ENCODE peak calls at places on chromosomes 11 and 22, in eight cellular contexts. Y is pancreas; O is endodermal cell; F is testis; X is body of pancreas; C is CD4-positive, alpha-beta T cell; A is right lobe of liver; L is stomach. S is an unnamed sample.

GRCh38 chr11:1783725-1784529 is 20.2 kb upstream of the CTSD start:
- DNase-seq in F (no peak), L (no peak), O (no peak), X (no peak), Y (no peak), A (no peak), C (no peak), S (no peak)

GRCh38 chr22:19177164-19178064 is 1.1 kb downstream of the SLC25A1 start:
- DNase-seq in X (no peak), A (peak; percentile 76), C (no peak), L (no peak), O (peak; percentile 54), F (no peak), Y (peak; percentile 80), S (no peak)

GRCh38 chr11:40029406-40029805 is 1430.0 kb downstream of the LRRC4C start:
- DNase-seq in X (no peak), A (no peak), F (peak; percentile 15), O (no peak), C (no peak), Y (no peak), L (peak; percentile 32), S (no peak)

GRCh38 chr11:12324585-12324984 is 52.8 kb upstream of the PARVA start:
- DNase-seq in Y (no peak), C (no peak), O (no peak), A (no peak), F (no peak), L (no peak), X (no peak), S (no peak)

GRCh38 chr22:30185129-30185528 is 61.4 kb downstream of the LIF start:
- DNase-seq in L (no peak), C (no peak), A (no peak), F (no peak), Y (no peak), X (no peak), O (no peak), S (no peak)

GRCh38 chr11:23124249-23124648 is 264.0 kb upstream of the CCDC179 start:
- DNase-seq in A (no peak), X (no peak), F (no peak), C (no peak), O (no peak), L (no peak), Y (no peak), S (no peak)

GRCh38 chr11:111378773-111379499 is at the start of gene POU2AF1:
- DNase-seq in X (no peak), A (no peak), C (peak; percentile 75), Y (no peak), O (no peak), F (no peak), L (no peak), S (peak; percentile 73)

GRCh38 chr11:132943737-132944556 is 588.4 kb downstream of the OPCML start:
- DNase-seq in O (peak; percentile 74), F (peak; percentile 37), C (no peak), Y (peak; percentile 58), X (no peak), A (no peak), L (no peak), S (no peak)

GRCh38 chr22:30828187-30829155 is 133.8 kb downstream of the OSBP2 start:
- DNase-seq in Y (no peak), F (no peak), C (no peak), X (no peak), O (no peak), L (peak; percentile 15), A (no peak), S (no peak)

GRCh38 chr22:17951315-17951714 is 73.0 kb downstream of the MICAL3 start:
- DNase-seq in L (no peak), O (no peak), A (no peak), C (no peak), Y (no peak), X (no peak), F (no peak), S (no peak)

DNA sequence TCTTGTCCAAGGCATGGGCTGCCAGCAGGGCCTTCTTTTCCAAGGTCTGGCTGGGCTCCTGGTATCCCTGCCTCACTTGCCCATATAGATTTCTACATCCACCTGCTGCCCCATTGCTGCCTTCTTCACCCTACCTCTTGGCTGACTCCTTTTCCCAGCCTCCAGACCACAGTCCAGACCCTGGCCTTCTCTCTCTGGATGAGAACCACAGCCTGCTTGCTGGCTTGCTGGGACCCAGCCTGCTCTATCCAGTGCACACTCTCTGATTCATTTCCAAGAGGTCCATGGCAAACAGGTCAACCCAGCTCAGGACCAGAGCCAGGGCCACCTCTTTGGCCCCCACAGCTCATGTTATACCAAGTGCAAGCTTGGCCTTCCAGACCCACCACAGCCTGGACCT is 169.4 kb upstream of the BDNF start:
- DNase-seq in L (no peak), A (no peak), O (no peak), X (no peak), C (no peak), Y (no peak), F (no peak), S (no peak)
- TF ChIP-seq CTCF in L (no peak), A (no peak), O (no peak), X (no peak), C (no peak), Y (no peak), F (no peak), S (no peak)

GRCh38 chr22:26470807-26471206 is 12.8 kb downstream of the HPS4 start:
- DNase-seq in L (no peak), A (no peak), F (no peak), Y (no peak), O (no peak), C (no peak), X (no peak), S (no peak)

GRCh38 chr22:26477341-26477731 is 6.2 kb downstream of the HPS4 start:
- DNase-seq in Y (no peak), L (no peak), F (no peak), C (no peak), X (no peak), A (no peak), O (no peak), S (no peak)

GRCh38 chr22:26471522-26471921 is 12.1 kb downstream of the HPS4 start:
- DNase-seq in L (peak; percentile 44), O (no peak), A (no peak), F (no peak), Y (no peak), X (no peak), C (no peak), S (peak; percentile 91)

GRCh38 chr22:26476705-26477340 is 6.8 kb downstream of the HPS4 start:
- DNase-seq in A (no peak), L (no peak), O (no peak), X (no peak), F (no peak), Y (no peak), C (no peak), S (no peak)

DNA sequence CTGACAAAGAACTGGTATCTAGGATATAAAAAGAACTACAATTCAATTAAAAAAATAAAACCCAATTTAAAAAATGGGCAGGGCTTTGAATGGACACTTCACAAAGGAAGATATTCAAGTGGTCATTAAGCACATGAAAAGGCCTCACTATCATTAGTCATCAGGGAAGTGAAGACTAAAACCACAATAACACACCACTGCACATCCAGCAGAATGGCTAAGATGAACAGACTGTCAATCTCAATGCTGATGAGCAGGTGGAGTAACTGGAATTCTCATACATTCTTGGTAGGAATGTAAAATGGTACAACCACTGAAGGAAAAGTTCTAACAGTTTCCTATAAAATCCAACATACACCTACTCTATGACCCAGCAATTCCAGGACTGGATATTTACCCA is 8.9 kb downstream of the HPS4 start:
- DNase-seq in Y (no peak), F (no peak), O (no peak), X (no peak), A (no peak), L (no peak), C (no peak), S (no peak)
- H3K27ac ChIP-seq in Y (no peak overlapping the region), F (no peak overlapping the region), O (no peak overlapping the region), X (no peak overlapping the region), A (no peak overlapping the region), L (no peak overlapping the region), C (no peak overlapping the region), S (no peak overlapping the region)

GRCh38 chr22:47777426-47777825 is 1015.0 kb downstream of the TBC1D22A start:
- DNase-seq in O (no peak), L (no peak), X (no peak), Y (no peak), C (no peak), F (no peak), A (no peak), S (no peak)

GRCh38 chr22:47775686-47776085 is 1013.2 kb downstream of the TBC1D22A start:
- DNase-seq in L (no peak), O (no peak), Y (no peak), F (no peak), A (no peak), X (no peak), C (no peak), S (no peak)

GRCh38 chr22:47778160-47778658 is 1015.8 kb downstream of the TBC1D22A start:
- DNase-seq in A (no peak), L (no peak), Y (no peak), F (no peak), O (no peak), C (no peak), X (no peak), S (no peak)

GRCh38 chr22:47775191-47775590 is 1012.7 kb downstream of the TBC1D22A start:
- DNase-seq in L (no peak), F (no peak), C (no peak), A (no peak), Y (no peak), X (no peak), O (no peak), S (no peak)

DNA sequence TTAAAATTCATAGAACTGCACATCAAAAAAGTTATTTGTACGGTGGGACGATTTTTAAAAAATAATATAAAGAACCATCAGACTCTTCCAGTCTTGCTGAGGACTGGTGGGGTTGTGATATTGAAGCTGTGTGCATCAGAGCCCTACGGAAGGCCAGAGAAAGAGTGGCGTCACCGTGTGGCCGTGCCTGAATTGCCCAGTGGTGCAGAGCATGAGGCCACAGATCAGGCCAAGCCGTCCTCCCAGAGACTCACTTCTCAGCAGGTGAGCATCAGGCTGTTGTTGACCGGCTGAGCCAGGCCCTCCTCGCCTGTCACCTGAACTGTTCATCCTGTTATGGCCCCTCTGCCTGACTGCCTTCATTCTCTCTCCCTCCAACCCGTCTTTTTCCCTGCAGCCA is 1013.9 kb downstream of the TBC1D22A start:
- DNase-seq in F (no peak), C (no peak), Y (no peak), L (no peak), X (no peak), A (no peak), O (peak; percentile 84), S (no peak)
- TF ChIP-seq CTCF in F (no peak), C (no peak), Y (no peak), L (no peak), X (no peak), A (no peak), O (peak; percentile 72), S (no peak)

GRCh38 chr22:37453696-37454095 is 26.4 kb upstream of the ELFN2 start:
- DNase-seq in C (no peak), F (no peak), L (no peak), A (no peak), O (peak; percentile 42), Y (no peak), X (no peak), S (no peak)
- H3K27ac ChIP-seq in C (no peak overlapping the region), F (no peak overlapping the region), L (no peak overlapping the region), A (no peak overlapping the region), O (no peak overlapping the region), Y (no peak overlapping the region), X (no peak overlapping the region), S (no peak overlapping the region)

S was measured in RWPE1.